ENCODE peak calls at places on chromosomes 4 and X, in five cellular contexts. B, E, S, W and V are unnamed samples.

GRCh38 chr4:108556588-108557200 is 63.7 kb upstream of the RPL34 start:
- DNase-seq in S (no peak), E (no peak), W (no peak), B (no peak), V (no peak)

GRCh38 chr4:8280158-8280875 is 10.8 kb downstream of the HTRA3 start:
- DNase-seq in W (peak; percentile 24), S (no peak), B (no peak), E (no peak), V (no peak)

GRCh38 chr4:56531823-56532222 is 26.2 kb downstream of the ARL9 start:
- DNase-seq in B (no peak), S (no peak), E (no peak), W (no peak), V (no peak)

GRCh38 chr4:3724319-3725231 is 41.6 kb upstream of the ADRA2C start:
- DNase-seq in B (no peak), W (no peak), S (no peak), E (no peak), V (no peak)

GRCh38 chrX:80876877-80877276 is 67.2 kb upstream of the BRWD3 start:
- DNase-seq in B (no peak), S (no peak), E (no peak), W (no peak), V (no peak)

GRCh38 chr4:106450249-106450648 is 81.7 kb upstream of the GIMD1 start:
- DNase-seq in S (no peak), B (no peak), E (no peak), W (no peak), V (no peak)

GRCh38 chr4:113976937-113977855 is 2.3 kb downstream of the ARSJ start:
- DNase-seq in S (no peak), E (no peak), W (no peak), B (no peak), V (no peak)

GRCh38 chrX:65596270-65596669 is 61.7 kb upstream of the LAS1L start:
- DNase-seq in B (no peak), W (no peak), E (peak; percentile 40), S (no peak), V (no peak)

GRCh38 chrX:37958493-37959211 is 47.7 kb upstream of the SYTL5 start:
- DNase-seq in W (no peak), B (no peak), E (no peak), S (peak; percentile 1), V (no peak)

GRCh38 chrX:22800360-22800759 is 199.4 kb upstream of the DDX53 start:
- DNase-seq in E (peak; percentile 12), W (no peak), S (peak; percentile 25), B (no peak), V (no peak)

GRCh38 chr4:1408418-1408817 is 2.2 kb upstream of the NKX1-1 start:
- DNase-seq in S (no peak), B (no peak), E (no peak), W (no peak), V (no peak)

GRCh38 chrX:110015027-110015426 is 12.1 kb downstream of the TMEM164 start:
- DNase-seq in W (no peak), S (no peak), E (no peak), B (no peak), V (no peak)

GRCh38 chrX:84156831-84157230 is 31.2 kb downstream of the RPS6KA6 start:
- DNase-seq in E (no peak), S (no peak), W (no peak), B (no peak), V (no peak)

GRCh38 chr4:74738756-74739155 is 55.6 kb downstream of the BTC start:
- DNase-seq in S (no peak), B (no peak), W (no peak), E (no peak), V (no peak)

DNA sequence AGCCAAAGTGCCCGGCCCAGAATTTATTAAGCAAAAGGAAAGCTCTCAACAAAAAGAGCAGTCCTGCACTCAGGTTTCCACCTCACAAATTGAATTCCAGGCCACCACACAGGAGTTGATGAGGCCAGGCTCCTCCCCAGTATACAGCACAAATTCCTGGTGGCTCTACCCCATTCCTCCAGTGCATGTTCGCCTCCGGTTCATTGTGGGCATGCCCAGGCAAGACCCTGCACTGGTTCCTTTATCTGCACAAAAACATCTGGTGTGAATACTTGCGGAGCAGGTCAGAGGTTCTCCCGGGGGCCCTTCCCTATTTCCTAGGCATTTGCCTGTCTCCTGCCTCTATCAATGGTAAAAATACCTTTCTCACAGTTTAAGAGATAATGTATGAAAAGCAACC is 195.2 kb upstream of the ANXA10 start:
- DNase-seq in E (no peak), S (no peak), W (no peak), B (peak; percentile 38), V (no peak)
- TF ChIP-seq POLR2A in E (no peak), S (no peak), W (no peak), B (peak; percentile 44), V (no peak)

GRCh38 chr4:100070868-100071267 is 119.4 kb downstream of the DDIT4L start:
- DNase-seq in E (no peak), S (no peak), W (no peak), B (no peak), V (no peak)
- H3K4me3 ChIP-seq in E (no peak overlapping the region), S (no peak overlapping the region), W (no peak overlapping the region), B (no peak overlapping the region), V (no peak overlapping the region)

DNA sequence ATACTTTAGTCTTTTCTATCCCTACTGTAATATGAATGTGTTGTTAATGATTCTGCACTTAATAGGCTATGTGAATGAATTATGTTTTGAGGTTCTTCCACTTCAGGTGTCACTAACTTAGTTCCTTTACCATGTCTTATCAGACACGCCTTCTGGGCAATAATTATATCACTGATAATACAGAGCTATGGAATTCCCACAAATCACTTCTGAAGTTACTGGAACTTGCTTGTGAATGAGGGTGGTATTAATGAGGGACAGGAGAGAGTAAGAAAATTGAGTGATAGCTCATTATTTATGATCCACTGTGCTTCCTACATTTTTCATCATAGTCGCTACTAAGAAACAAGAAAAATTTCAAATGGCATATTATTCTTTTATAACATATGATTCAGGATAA is 130.0 kb downstream of the PDLIM5 start:
- DNase-seq in B (no peak), W (no peak), E (no peak), S (no peak), V (no peak)
- H3K27ac ChIP-seq in B (no peak overlapping the region), W (no peak overlapping the region), E (peak overlapping the region; percentile 52), S (no peak overlapping the region), V (no peak overlapping the region)

DNA sequence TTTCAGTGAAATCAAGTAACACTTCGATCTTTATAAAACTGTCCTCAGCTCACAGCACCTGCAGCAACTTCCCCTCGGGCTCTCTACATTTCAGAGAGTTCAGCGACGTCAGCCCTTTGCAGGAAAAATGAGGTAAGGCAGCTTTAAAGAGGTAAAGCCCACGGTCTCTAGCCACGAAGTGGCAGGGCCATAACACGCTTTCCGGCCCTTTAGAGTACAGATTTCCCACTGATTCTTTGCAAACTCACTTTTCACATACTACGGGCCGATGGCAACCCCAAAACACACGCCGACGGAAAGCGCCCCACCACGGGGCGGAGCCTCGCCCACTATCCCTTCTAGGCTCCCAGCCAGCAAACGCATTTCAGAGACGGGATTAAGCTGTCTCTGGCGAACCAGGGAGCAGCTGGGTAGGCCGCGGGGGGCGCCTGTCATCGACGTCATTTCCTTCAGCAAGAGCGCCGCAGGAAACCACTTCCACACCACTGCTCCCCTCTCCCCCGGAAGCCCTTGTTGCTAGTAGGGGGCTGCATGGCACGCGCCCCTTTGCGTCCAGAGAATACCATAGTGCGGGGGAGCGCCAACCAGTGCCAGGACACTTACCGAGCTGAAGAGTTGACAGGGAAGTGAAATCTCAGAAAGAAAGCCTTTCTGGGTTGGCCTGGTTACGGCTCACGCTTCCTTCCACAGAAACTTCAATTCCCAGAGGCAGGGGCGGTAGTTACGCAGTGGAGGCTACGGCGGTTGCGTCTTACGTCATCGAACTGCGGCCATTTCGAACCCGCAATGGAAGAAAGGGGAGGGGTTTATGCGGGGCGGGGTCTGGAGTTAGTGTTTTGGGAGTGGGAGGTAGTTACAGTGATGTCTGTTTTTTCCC is at the start of gene TRMT10A:
- DNase-seq in S (peak; percentile 99), W (peak; percentile 99), E (peak; percentile 98), B (peak; percentile 90), V (peak; percentile 99)
- TF ChIP-seq POLR2A in S (no peak), W (no peak), E (peak; percentile 61), B (peak; percentile 83), V (peak; percentile 43)

DNA sequence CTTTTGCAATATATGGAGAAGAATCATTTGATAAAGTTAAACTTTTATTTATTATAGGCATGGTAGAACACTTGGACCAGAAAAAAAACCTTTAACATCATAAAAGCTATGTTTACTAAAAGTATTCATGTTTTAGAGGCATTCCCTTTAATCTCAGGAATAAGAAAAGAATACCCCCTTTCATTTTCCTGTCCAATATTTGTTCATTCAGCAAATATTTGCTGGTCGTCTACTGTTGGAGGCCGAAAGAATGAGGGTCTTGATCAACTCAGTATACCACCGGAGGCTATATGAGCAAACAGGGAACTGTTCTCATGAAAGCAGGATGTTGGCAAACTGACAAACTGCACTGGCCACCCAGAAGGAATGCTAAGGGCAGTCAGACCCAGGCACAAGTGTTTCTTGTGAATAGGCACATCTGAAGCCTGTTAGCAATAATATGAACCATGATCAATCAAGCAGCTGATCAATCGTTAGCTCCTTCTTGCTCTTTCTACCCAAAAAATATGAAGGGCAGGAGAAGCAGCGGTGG is 480.8 kb upstream of the FAT1 start:
- DNase-seq in B (no peak), E (no peak), S (no peak), W (no peak), V (no peak)
- H3K4me3 ChIP-seq in B (no peak overlapping the region), E (no peak overlapping the region), S (no peak overlapping the region), W (no peak overlapping the region), V (no peak overlapping the region)